ENCODE peak calls at places on chromosomes 7 and 10, in seven cellular contexts. P is HCT116, J is fibroblast of lung, G is body of pancreas, S is astrocyte, Z is psoas muscle, L is BJ. M is an unnamed sample. For H3K27me3, the result is how much of the 10 kb centered on the place peaks cover.

GRCh38 chr7:137978464-137979237 is 23.2 kb downstream of the CREB3L2 start:
- DNase-seq in P (peak), J (peak), G (no peak), S (peak), Z (peak), L (peak), M (peak)

GRCh38 chr10:75475470-75476182 is 44.2 kb downstream of the LRMDA start:
- DNase-seq in P (no peak), J (peak), G (no peak), S (peak), Z (no peak), L (no peak), M (peak)

GRCh38 chr7:93913197-93913596 is 6.8 kb downstream of the GNGT1 start:
- DNase-seq in P (no peak), J (no peak), G (no peak), S (no peak), Z (no peak), L (no peak), M (no peak)

GRCh38 chr7:26291699-26292538 is at the start of gene SNX10:
- DNase-seq in P (peak), J (peak), G (peak), S (peak), Z (peak), L (no peak), M (no peak)

GRCh38 chr7:69256634-69257081 is 341.6 kb upstream of the AUTS2 start:
- DNase-seq in P (no peak), J (peak), G (peak), S (peak), Z (peak), L (no peak), M (no peak)

GRCh38 chr10:287814-288213 is 152.6 kb downstream of the ZMYND11 start:
- DNase-seq in P (peak), J (peak), G (no peak), S (no peak), Z (no peak), L (no peak), M (no peak)

GRCh38 chr7:125423444-125424155 is 494.0 kb upstream of the POT1 start:
- DNase-seq in P (no peak), J (peak), G (no peak), S (peak), Z (no peak), L (no peak), M (peak)

GRCh38 chr7:105622114-105622731 is 40.9 kb upstream of the EFCAB10 start:
- DNase-seq in P (no peak), J (no peak), G (no peak), S (no peak), Z (no peak), L (no peak), M (no peak)

GRCh38 chr10:125085281-125085680 is 75.1 kb downstream of the CTBP2 start:
- DNase-seq in P (no peak), J (no peak), G (no peak), S (no peak), Z (peak), L (no peak), M (no peak)

GRCh38 chr7:147411011-147411614 is 1179.5 kb upstream of the C7orf33 start:
- DNase-seq in P (no peak), J (no peak), G (no peak), S (no peak), Z (no peak), L (no peak), M (no peak)

GRCh38 chr10:35421553-35422178 is 85.4 kb downstream of the CCNY start:
- DNase-seq in P (peak), J (peak), G (no peak), S (peak), Z (no peak), L (peak), M (peak)

GRCh38 chr7:31336202-31337035 is 4.1 kb downstream of the NEUROD6 start:
- DNase-seq in P (no peak), J (no peak), G (no peak), S (no peak), Z (no peak), L (no peak), M (no peak)

GRCh38 chr10:56349611-56350010 is 11.4 kb downstream of the ZWINT start:
- DNase-seq in P (no peak), J (no peak), G (no peak), S (no peak), Z (no peak), L (no peak), M (no peak)

GRCh38 chr10:43251664-43252165 is 15.2 kb downstream of the RASGEF1A start:
- DNase-seq in P (no peak), J (no peak), G (peak), S (no peak), Z (peak), L (no peak), M (no peak)

GRCh38 chr10:124941823-124942222 is at the start of gene ZRANB1:
- DNase-seq in P (no peak), J (no peak), G (no peak), S (no peak), Z (no peak), L (no peak), M (no peak)

GRCh38 chr10:21493841-21494220 is 31.7 kb downstream of the SKIDA1 start:
- DNase-seq in P (no peak), J (no peak), G (no peak), S (no peak), Z (no peak), L (no peak), M (no peak)

GRCh38 chr10:133140417-133141143 is 19.4 kb upstream of the KNDC1 start:
- DNase-seq in P (no peak), J (no peak), G (no peak), S (no peak), Z (peak), L (no peak), M (no peak)

GRCh38 chr10:49615721-49616120 is 1.9 kb downstream of the CHAT start:
- DNase-seq in P (no peak), J (no peak), G (no peak), S (no peak), Z (peak), L (no peak), M (no peak)

GRCh38 chr7:64884913-64885370 is 18.1 kb upstream of the ZNF273 start:
- DNase-seq in P (no peak), J (no peak), G (no peak), S (no peak), Z (no peak), L (no peak), M (no peak)

GRCh38 chr10:76150886-76151288 is 719.5 kb downstream of the LRMDA start:
- DNase-seq in P (no peak), J (no peak), G (peak), S (no peak), Z (no peak), L (no peak), M (no peak)

DNA sequence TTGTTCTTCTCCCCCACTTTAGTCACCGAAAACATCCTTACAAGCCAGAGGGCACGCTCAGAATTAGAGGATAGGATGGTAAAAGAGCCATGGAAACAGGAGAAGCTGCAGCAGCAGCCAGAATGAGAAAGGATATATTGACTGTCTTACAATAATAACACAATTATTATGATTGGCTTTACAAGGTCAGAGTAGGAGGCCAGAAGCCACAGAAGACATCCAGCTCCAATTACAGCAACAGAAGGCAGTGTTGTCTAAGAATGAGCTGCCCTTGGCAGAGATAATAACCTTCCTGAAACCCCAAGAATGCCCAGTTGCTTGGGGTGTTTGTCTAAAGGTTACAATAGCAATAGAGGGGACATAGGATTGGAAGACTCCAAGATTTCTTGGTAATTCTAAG is 168.8 kb downstream of the C1GALT1 start:
- DNase-seq in P (no peak), J (no peak), G (no peak), S (no peak), Z (no peak), L (no peak), M (no peak)
- TF ChIP-seq CTCF in P (no peak), J (no peak), G (no peak), S (no peak), Z (no peak), L (no peak), M (no peak)

GRCh38 chr10:71312840-71313789 is 5.9 kb upstream of the SLC29A3 start:
- DNase-seq in P (no peak), J (peak), G (peak), S (peak), Z (peak), L (peak), M (no peak)

GRCh38 chr10:71316081-71316785 is 2.8 kb upstream of the SLC29A3 start:
- DNase-seq in P (no peak), J (peak), G (no peak), S (no peak), Z (no peak), L (no peak), M (no peak)

GRCh38 chr10:71314028-71314693 is 4.9 kb upstream of the SLC29A3 start:
- DNase-seq in P (peak), J (peak), G (peak), S (no peak), Z (peak), L (no peak), M (no peak)

GRCh38 chr10:71316786-71317160 is 2.3 kb upstream of the SLC29A3 start:
- DNase-seq in P (no peak), J (no peak), G (no peak), S (no peak), Z (no peak), L (no peak), M (no peak)

GRCh38 chr10:71314694-71315225 is 4.3 kb upstream of the SLC29A3 start:
- DNase-seq in P (no peak), J (no peak), G (no peak), S (no peak), Z (no peak), L (no peak), M (no peak)
- H3K4me3 ChIP-seq in P (no peak), J (no peak), G (no peak), S (no peak), Z (no peak), L (no peak), M (no peak)

GRCh38 chr7:161786-162185 is 30.6 kb upstream of the FAM20C start:
- DNase-seq in P (no peak), J (no peak), G (no peak), S (no peak), Z (peak), L (no peak), M (no peak)
- H3K27me3 ChIP-seq in P (under half), J (under half), G (under half), S (under half), Z (under half), L (under half), M (under half)

GRCh38 chr10:94074462-94074861 is 80.7 kb downstream of the PLCE1 start:
- DNase-seq in P (no peak), J (no peak), G (no peak), S (no peak), Z (no peak), L (no peak), M (no peak)

GRCh38 chr10:94075521-94075920 is 81.8 kb downstream of the PLCE1 start:
- DNase-seq in P (no peak), J (peak), G (no peak), S (no peak), Z (no peak), L (no peak), M (no peak)

GRCh38 chr10:94077042-94077441 is 83.3 kb downstream of the PLCE1 start:
- DNase-seq in P (no peak), J (no peak), G (no peak), S (no peak), Z (no peak), L (no peak), M (no peak)

GRCh38 chr10:94080108-94080507 is 86.4 kb downstream of the PLCE1 start:
- DNase-seq in P (no peak), J (no peak), G (no peak), S (no peak), Z (no peak), L (no peak), M (no peak)

DNA sequence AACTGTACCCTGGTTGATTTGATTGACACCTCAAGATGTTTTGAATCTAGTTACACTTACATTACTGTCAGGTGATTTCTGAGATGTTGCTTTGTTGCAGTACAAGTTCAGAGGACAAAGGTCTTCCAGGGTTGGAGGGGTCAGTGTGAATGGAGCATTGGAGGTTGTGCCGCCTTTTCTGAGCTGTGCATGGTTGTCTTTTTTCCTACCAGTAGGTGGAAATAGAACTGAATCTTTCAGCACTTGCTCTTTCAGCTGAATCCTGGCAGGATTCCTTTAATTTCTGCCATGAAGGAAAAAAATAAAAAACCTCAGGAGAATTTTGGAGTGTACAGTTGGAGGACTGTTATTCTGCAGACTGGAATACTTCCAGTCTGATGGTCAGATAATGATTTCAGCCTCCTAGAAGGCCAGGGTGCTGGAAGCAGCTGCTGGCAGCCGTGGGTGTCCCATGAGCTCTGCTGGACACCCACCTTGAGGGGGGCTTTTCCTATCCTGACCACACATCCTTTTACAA is 82.7 kb downstream of the PLCE1 start:
- DNase-seq in P (no peak), J (peak), G (no peak), S (peak), Z (no peak), L (peak), M (no peak)
- TF ChIP-seq CTCF in P (peak), J (peak), G (peak), S (peak), Z (peak), L (peak), M (peak)

GRCh38 chr7:43649755-43650274 is 66.9 kb downstream of the STK17A start:
- DNase-seq in P (no peak), J (peak), G (no peak), S (no peak), Z (no peak), L (no peak), M (no peak)
- H3K4me3 ChIP-seq in P (no peak), J (no peak), G (no peak), S (peak), Z (no peak), L (no peak), M (no peak)